ENCODE peak calls at places on chromosomes 6 and 20, in six cellular contexts. One of them, this sample, is unnamed.

GRCh38 chr6:131213501-131213990 is 78.3 kb downstream of the AKAP7 start:
- DNase-seq in PC-9: no peak
- DNase-seq in right lobe of liver: no peak
- DNase-seq in GM12878: no peak
- DNase-seq in choroid plexus epithelial cell: peak; percentile 97
- DNase-seq in thyroid gland: no peak
- DNase-seq in this sample: no peak

GRCh38 chr6:30864325-30864724 is 20.0 kb upstream of the DDR1 start:
- DNase-seq in thyroid gland: no peak
- DNase-seq in GM12878: no peak
- DNase-seq in PC-9: no peak
- DNase-seq in right lobe of liver: no peak
- DNase-seq in choroid plexus epithelial cell: no peak
- DNase-seq in this sample: no peak

GRCh38 chr20:44331201-44331600 is 5.6 kb upstream of the R3HDML start:
- DNase-seq in thyroid gland: no peak
- DNase-seq in PC-9: no peak
- DNase-seq in GM12878: no peak
- DNase-seq in right lobe of liver: no peak
- DNase-seq in choroid plexus epithelial cell: no peak
- DNase-seq in this sample: no peak

GRCh38 chr6:122622404-122622938 is 12.3 kb downstream of the PKIB start:
- DNase-seq in thyroid gland: no peak
- DNase-seq in PC-9: no peak
- DNase-seq in right lobe of liver: no peak
- DNase-seq in GM12878: no peak
- DNase-seq in choroid plexus epithelial cell: no peak
- DNase-seq in this sample: no peak

GRCh38 chr6:52594216-52594615 is 17.4 kb upstream of the TRAM2 start:
- DNase-seq in GM12878: no peak
- DNase-seq in thyroid gland: no peak
- DNase-seq in choroid plexus epithelial cell: no peak
- DNase-seq in PC-9: no peak
- DNase-seq in right lobe of liver: no peak
- DNase-seq in this sample: no peak

GRCh38 chr6:62009445-62009844 is 276.6 kb downstream of the KHDRBS2 start:
- DNase-seq in right lobe of liver: no peak
- DNase-seq in PC-9: no peak
- DNase-seq in thyroid gland: no peak
- DNase-seq in GM12878: no peak
- DNase-seq in choroid plexus epithelial cell: no peak
- DNase-seq in this sample: no peak

GRCh38 chr6:85797993-85798392 is 155.3 kb upstream of the SYNCRIP start:
- DNase-seq in thyroid gland: peak; percentile 54
- DNase-seq in PC-9: no peak
- DNase-seq in right lobe of liver: no peak
- DNase-seq in choroid plexus epithelial cell: no peak
- DNase-seq in GM12878: no peak
- DNase-seq in this sample: peak; percentile 4

GRCh38 chr20:43170771-43171170 is 18.9 kb downstream of the PTPRT start:
- DNase-seq in thyroid gland: no peak
- DNase-seq in choroid plexus epithelial cell: no peak
- DNase-seq in right lobe of liver: no peak
- DNase-seq in PC-9: no peak
- DNase-seq in GM12878: no peak
- DNase-seq in this sample: no peak

GRCh38 chr20:23042270-23042669 is 7.2 kb downstream of the SSTR4 start:
- DNase-seq in PC-9: no peak
- DNase-seq in thyroid gland: no peak
- DNase-seq in right lobe of liver: no peak
- DNase-seq in GM12878: no peak
- DNase-seq in choroid plexus epithelial cell: no peak
- DNase-seq in this sample: no peak

GRCh38 chr6:133609404-133610270 is 279.3 kb upstream of the TCF21 start:
- DNase-seq in PC-9: peak; percentile 62
- DNase-seq in choroid plexus epithelial cell: peak; percentile 99
- DNase-seq in thyroid gland: no peak
- DNase-seq in GM12878: no peak
- DNase-seq in right lobe of liver: no peak
- DNase-seq in this sample: peak; percentile 95

GRCh38 chr6:149043476-149044130 is 273.9 kb upstream of the TAB2 start:
- DNase-seq in choroid plexus epithelial cell: peak; percentile 40
- DNase-seq in PC-9: peak; percentile 2
- DNase-seq in GM12878: no peak
- DNase-seq in thyroid gland: no peak
- DNase-seq in right lobe of liver: no peak
- DNase-seq in this sample: no peak

GRCh38 chr6:118844915-118845314 is 49.0 kb upstream of the ASF1A start:
- DNase-seq in right lobe of liver: no peak
- DNase-seq in choroid plexus epithelial cell: no peak
- DNase-seq in PC-9: no peak
- DNase-seq in thyroid gland: no peak
- DNase-seq in GM12878: peak; percentile 20
- DNase-seq in this sample: no peak

GRCh38 chr20:12775041-12775440 is 233.7 kb upstream of the SPTLC3 start:
- DNase-seq in GM12878: no peak
- DNase-seq in right lobe of liver: no peak
- DNase-seq in choroid plexus epithelial cell: no peak
- DNase-seq in PC-9: no peak
- DNase-seq in thyroid gland: no peak
- DNase-seq in this sample: no peak

GRCh38 chr20:64099086-64099786 is 8.1 kb downstream of the NPBWR2 start:
- DNase-seq in choroid plexus epithelial cell: no peak
- DNase-seq in right lobe of liver: no peak
- DNase-seq in thyroid gland: no peak
- DNase-seq in PC-9: no peak
- DNase-seq in GM12878: no peak
- DNase-seq in this sample: no peak

GRCh38 chr20:46683620-46683938 is 5.7 kb downstream of the TP53RK start:
- DNase-seq in right lobe of liver: no peak
- DNase-seq in thyroid gland: no peak
- DNase-seq in PC-9: no peak
- DNase-seq in GM12878: no peak
- DNase-seq in choroid plexus epithelial cell: no peak
- DNase-seq in this sample: no peak

GRCh38 chr6:1187293-1188131 is 124.4 kb upstream of the FOXQ1 start:
- DNase-seq in thyroid gland: no peak
- DNase-seq in right lobe of liver: no peak
- DNase-seq in GM12878: no peak
- DNase-seq in choroid plexus epithelial cell: no peak
- DNase-seq in PC-9: no peak
- DNase-seq in this sample: peak; percentile 62

GRCh38 chr6:39221746-39222641 is 7.3 kb downstream of the KCNK5 start:
- DNase-seq in thyroid gland: no peak
- DNase-seq in choroid plexus epithelial cell: no peak
- DNase-seq in GM12878: no peak
- DNase-seq in PC-9: no peak
- DNase-seq in right lobe of liver: no peak
- DNase-seq in this sample: no peak

GRCh38 chr20:63096681-63097335 is 90.0 kb upstream of the BHLHE23 start:
- DNase-seq in choroid plexus epithelial cell: no peak
- DNase-seq in right lobe of liver: peak; percentile 32
- DNase-seq in GM12878: no peak
- DNase-seq in PC-9: no peak
- DNase-seq in thyroid gland: no peak
- DNase-seq in this sample: no peak

GRCh38 chr6:44176935-44177509 is 18.4 kb downstream of the CAPN11 start:
- DNase-seq in choroid plexus epithelial cell: no peak
- DNase-seq in GM12878: peak; percentile 41
- DNase-seq in PC-9: no peak
- DNase-seq in right lobe of liver: no peak
- DNase-seq in thyroid gland: no peak
- DNase-seq in this sample: no peak

GRCh38 chr6:63804381-63804956 is 168.9 kb downstream of the PHF3 start:
- DNase-seq in choroid plexus epithelial cell: peak; percentile 92
- DNase-seq in thyroid gland: no peak
- DNase-seq in GM12878: no peak
- DNase-seq in right lobe of liver: no peak
- DNase-seq in PC-9: no peak
- DNase-seq in this sample: peak; percentile 90

GRCh38 chr6:170034294-170034693 is 256.6 kb downstream of the DLL1 start:
- DNase-seq in thyroid gland: no peak
- DNase-seq in choroid plexus epithelial cell: no peak
- DNase-seq in PC-9: no peak
- DNase-seq in right lobe of liver: no peak
- DNase-seq in GM12878: no peak
- DNase-seq in this sample: no peak

GRCh38 chr20:2206957-2207769 is 88.6 kb upstream of the TGM3 start:
- DNase-seq in right lobe of liver: peak; percentile 87
- DNase-seq in GM12878: peak; percentile 19
- DNase-seq in thyroid gland: peak; percentile 51
- DNase-seq in choroid plexus epithelial cell: peak; percentile 54
- DNase-seq in PC-9: peak; percentile 60
- DNase-seq in this sample: peak; percentile 65

GRCh38 chr20:2208897-2209296 is 86.9 kb upstream of the TGM3 start:
- DNase-seq in PC-9: no peak
- DNase-seq in GM12878: no peak
- DNase-seq in thyroid gland: no peak
- DNase-seq in right lobe of liver: no peak
- DNase-seq in choroid plexus epithelial cell: no peak
- DNase-seq in this sample: no peak

GRCh38 chr20:2204021-2204420 is 91.8 kb upstream of the TGM3 start:
- DNase-seq in right lobe of liver: no peak
- DNase-seq in PC-9: no peak
- DNase-seq in GM12878: no peak
- DNase-seq in thyroid gland: no peak
- DNase-seq in choroid plexus epithelial cell: no peak
- DNase-seq in this sample: no peak

GRCh38 chr20:2210646-2211556 is 84.9 kb upstream of the TGM3 start:
- DNase-seq in right lobe of liver: no peak
- DNase-seq in thyroid gland: no peak
- DNase-seq in PC-9: no peak
- DNase-seq in choroid plexus epithelial cell: peak; percentile 38
- DNase-seq in GM12878: no peak
- DNase-seq in this sample: peak; percentile 91

GRCh38 chr20:2207770-2208097 is 88.1 kb upstream of the TGM3 start:
- DNase-seq in choroid plexus epithelial cell: no peak
- DNase-seq in PC-9: no peak
- DNase-seq in thyroid gland: no peak
- DNase-seq in right lobe of liver: no peak
- DNase-seq in GM12878: no peak
- DNase-seq in this sample: no peak
- TF ChIP-seq CTCF in choroid plexus epithelial cell: no peak
- TF ChIP-seq CTCF in PC-9: peak; percentile 0
- TF ChIP-seq CTCF in thyroid gland: no peak
- TF ChIP-seq CTCF in right lobe of liver: peak; percentile 6
- TF ChIP-seq CTCF in GM12878: no peak
- TF ChIP-seq CTCF in this sample: no peak

DNA sequence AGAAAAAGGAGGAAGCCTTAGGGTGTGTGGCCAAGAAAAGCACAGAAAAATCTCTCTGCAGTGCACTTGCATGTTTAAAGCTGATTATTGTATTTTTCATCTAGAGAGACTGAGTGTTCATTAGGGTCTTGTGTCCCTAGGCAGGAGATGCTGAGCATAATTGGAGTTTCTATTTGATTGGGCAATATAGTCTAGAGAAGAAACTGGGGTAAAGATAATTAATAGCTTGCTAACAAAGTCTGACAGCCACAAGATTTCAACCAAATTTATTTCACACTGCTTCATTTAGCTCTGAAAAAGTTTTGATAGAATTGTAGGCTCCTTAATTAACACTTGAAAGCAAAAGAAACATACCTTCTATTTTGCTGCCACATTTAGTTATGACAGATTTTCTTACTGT is 2.3 kb downstream of the FLRT3 start:
- DNase-seq in thyroid gland: no peak
- DNase-seq in GM12878: no peak
- DNase-seq in right lobe of liver: no peak
- DNase-seq in choroid plexus epithelial cell: no peak
- DNase-seq in PC-9: no peak
- DNase-seq in this sample: no peak
- H3K4me3 ChIP-seq in thyroid gland: no peak overlapping the region
- H3K4me3 ChIP-seq in GM12878: no peak overlapping the region
- H3K4me3 ChIP-seq in right lobe of liver: peak overlapping the region; percentile 56
- H3K4me3 ChIP-seq in choroid plexus epithelial cell: peak overlapping the region; percentile 32
- H3K4me3 ChIP-seq in PC-9: peak overlapping the region; percentile 65
- H3K4me3 ChIP-seq in this sample: peak overlapping the region; percentile 93

GRCh38 chr20:34887023-34887422 is 10.6 kb downstream of the ACSS2 start:
- DNase-seq in thyroid gland: no peak
- DNase-seq in GM12878: no peak
- DNase-seq in choroid plexus epithelial cell: no peak
- DNase-seq in PC-9: no peak
- DNase-seq in right lobe of liver: no peak
- DNase-seq in this sample: no peak
- TF ChIP-seq CTCF in thyroid gland: no peak
- TF ChIP-seq CTCF in GM12878: no peak
- TF ChIP-seq CTCF in choroid plexus epithelial cell: no peak
- TF ChIP-seq CTCF in PC-9: no peak
- TF ChIP-seq CTCF in right lobe of liver: no peak
- TF ChIP-seq CTCF in this sample: no peak

DNA sequence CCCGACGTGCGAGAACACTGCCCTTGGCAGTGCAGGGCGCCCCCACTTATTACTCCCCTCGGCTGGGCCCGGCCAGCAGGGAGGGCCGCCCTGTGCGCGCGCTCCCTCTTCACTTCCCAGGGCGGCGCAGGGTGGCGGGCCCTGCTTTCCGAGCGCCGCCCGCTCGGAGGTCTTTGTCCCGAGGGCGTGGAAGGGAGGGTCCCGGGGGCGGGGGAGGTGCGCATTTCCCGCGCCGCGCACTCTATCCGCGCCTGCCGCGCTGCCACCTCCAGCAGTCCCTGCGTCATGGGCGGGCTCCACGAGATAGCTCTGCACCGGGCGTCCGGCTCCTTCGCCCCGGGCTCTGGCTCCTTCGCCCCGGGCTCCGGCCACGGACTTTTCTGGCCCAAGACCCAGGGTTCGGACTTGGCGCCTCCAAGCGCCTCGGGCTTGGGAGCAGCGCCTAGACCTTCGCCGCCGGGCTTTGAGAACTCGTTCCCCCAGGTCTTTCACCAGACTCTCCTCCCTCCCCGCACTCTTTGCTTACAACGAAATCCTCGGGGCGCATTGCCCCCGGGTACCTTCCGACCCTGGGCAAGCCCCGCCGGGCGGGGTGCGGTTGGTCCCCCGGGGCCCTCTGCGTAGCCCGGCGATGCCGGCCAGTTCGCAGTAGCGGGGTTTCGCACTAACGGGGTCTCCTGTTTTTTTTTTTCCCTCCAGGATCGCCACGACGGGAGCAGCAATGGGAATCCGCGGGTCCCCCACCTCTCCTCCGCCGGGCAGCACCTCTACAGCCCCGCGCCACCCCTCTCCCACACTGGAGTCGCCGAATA is 1.6 kb downstream of the TFAP2C start:
- DNase-seq in GM12878: no peak
- DNase-seq in right lobe of liver: no peak
- DNase-seq in thyroid gland: peak; percentile 17
- DNase-seq in choroid plexus epithelial cell: peak; percentile 20
- DNase-seq in PC-9: no peak
- DNase-seq in this sample: peak; percentile 61
- H3K4me3 ChIP-seq in GM12878: no peak overlapping the region
- H3K4me3 ChIP-seq in right lobe of liver: no peak overlapping the region
- H3K4me3 ChIP-seq in thyroid gland: no peak overlapping the region
- H3K4me3 ChIP-seq in choroid plexus epithelial cell: peak overlapping the region; percentile 63
- H3K4me3 ChIP-seq in PC-9: peak overlapping the region; percentile 100
- H3K4me3 ChIP-seq in this sample: peak overlapping the region; percentile 98